ENCODE peak calls at places on chromosomes 13 and 19, in seven cellular contexts. D is H1, R is K562, Q is GM12878, B is SK-N-SH, Y is HCT116, J is HepG2. I is an unnamed sample.
A peak's percentile ranks its signal among the peaks of the same experiment; 100 is the strongest.

GRCh38 chr19:6056801-6057650 is 53.3 kb downstream of the RFX2 start:
- DNase-seq in Y (no peak), R (peak; percentile 50), Q (no peak), J (peak; percentile 77), D (no peak), B (no peak), I (no peak)

GRCh38 chr13:31885994-31886393 is 145.6 kb upstream of the FRY start:
- DNase-seq in Q (no peak), D (no peak), J (no peak), B (peak; percentile 29), Y (no peak), R (no peak), I (no peak)

GRCh38 chr19:57949702-57950101 is 2.2 kb upstream of the ZNF256 start:
- DNase-seq in D (no peak), Q (no peak), Y (no peak), J (no peak), R (no peak), B (no peak), I (no peak)

GRCh38 chr13:112179995-112180394 is 113.0 kb downstream of the SOX1 start:
- DNase-seq in Q (no peak), J (no peak), D (no peak), B (no peak), R (no peak), Y (no peak), I (no peak)

GRCh38 chr19:19677579-19677978 is 8.9 kb downstream of the ZNF101 start:
- DNase-seq in Q (no peak), B (no peak), R (no peak), J (no peak), Y (no peak), D (no peak), I (no peak)

GRCh38 chr13:93559718-93560117 is 333.1 kb downstream of the GPC6 start:
- DNase-seq in R (no peak), Y (no peak), D (no peak), Q (no peak), B (no peak), J (no peak), I (no peak)

GRCh38 chr19:11096210-11096841 is 7.1 kb downstream of the LDLR start:
- DNase-seq in Q (peak; percentile 48), D (no peak), J (no peak), R (no peak), B (no peak), Y (no peak), I (no peak)

GRCh38 chr13:72651196-72651595 is 76.2 kb downstream of the MZT1 start:
- DNase-seq in D (no peak), B (peak; percentile 32), Y (peak; percentile 31), R (no peak), J (peak; percentile 17), Q (no peak), I (peak; percentile 36)

GRCh38 chr13:98365291-98365690 is 188.2 kb upstream of the RNF113B start:
- DNase-seq in B (no peak), D (no peak), Q (no peak), R (no peak), J (no peak), Y (no peak), I (no peak)

GRCh38 chr13:21744149-21744548 is 73.3 kb downstream of the FGF9 start:
- DNase-seq in Q (no peak), J (no peak), B (no peak), Y (no peak), R (no peak), D (no peak), I (no peak)

GRCh38 chr19:5749505-5749904 is 29.1 kb downstream of the CATSPERD start:
- DNase-seq in Y (no peak), D (no peak), B (no peak), J (no peak), R (no peak), Q (no peak), I (no peak)

GRCh38 chr13:48192536-48192935 is 40.5 kb upstream of the ITM2B start:
- DNase-seq in Y (no peak), J (no peak), D (no peak), B (no peak), R (no peak), Q (no peak), I (no peak)

GRCh38 chr19:38596057-38596981 is 21.4 kb downstream of the MAP4K1 start:
- DNase-seq in B (peak; percentile 88), D (peak; percentile 100), R (peak; percentile 95), Q (no peak), J (peak; percentile 20), Y (peak; percentile 71), I (peak; percentile 93)

GRCh38 chr13:47000166-47000565 is 103.3 kb upstream of the HTR2A start:
- DNase-seq in Q (no peak), J (no peak), R (no peak), B (no peak), D (no peak), Y (no peak), I (no peak)

GRCh38 chr13:83882626-83882959 is 319 bp upstream of the SLITRK1 start:
- DNase-seq in R (no peak), D (no peak), J (no peak), B (no peak), Y (no peak), Q (no peak), I (no peak)

GRCh38 chr13:29676535-29676934 is 81.0 kb upstream of the SLC7A1 start:
- DNase-seq in Q (no peak), B (no peak), D (no peak), Y (no peak), R (no peak), J (no peak), I (no peak)

GRCh38 chr13:69319659-69320058 is 788.0 kb upstream of the ATXN8OS start:
- DNase-seq in B (no peak), Y (no peak), J (no peak), D (no peak), Q (no peak), R (no peak), I (no peak)

DNA sequence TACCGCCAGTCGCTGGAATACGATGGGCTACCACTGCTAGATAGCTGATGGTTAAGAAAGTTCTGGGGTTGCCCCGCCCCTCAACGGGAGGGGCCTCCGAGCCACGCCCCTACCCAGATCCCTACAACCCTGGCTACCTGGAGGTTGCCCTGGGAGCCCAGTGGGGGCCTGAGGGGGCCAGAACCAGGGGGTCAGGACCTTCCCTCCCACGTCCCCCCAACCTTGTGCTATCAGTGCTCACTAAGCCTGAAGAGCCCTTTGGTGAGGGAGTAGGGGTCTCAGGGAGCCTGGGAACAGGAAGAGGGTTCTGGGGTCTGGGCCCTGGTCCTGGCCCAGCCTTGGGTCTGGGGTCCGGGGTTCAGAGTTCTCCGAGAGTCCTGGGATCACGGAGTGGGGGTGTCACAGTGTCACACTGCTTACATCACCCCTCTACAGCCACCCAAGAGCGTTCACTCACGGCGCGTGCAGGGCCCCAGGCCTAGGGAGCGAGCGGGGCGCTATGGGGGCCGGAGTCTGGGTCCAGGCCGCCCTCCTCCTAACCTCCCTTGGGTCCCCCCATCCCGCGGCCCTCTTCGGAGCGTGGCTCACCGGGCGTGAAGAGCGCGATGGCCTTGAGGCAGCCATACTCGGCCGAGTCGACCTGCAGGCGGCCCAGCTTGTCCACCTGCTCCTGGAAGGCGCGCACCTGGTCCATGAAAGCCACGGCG is 9.0 kb downstream of the OCEL1 start:
- DNase-seq in D (peak; percentile 90), Q (no peak), B (peak; percentile 86), Y (no peak), J (no peak), R (peak; percentile 90), I (no peak)
- TF ChIP-seq JUND in D (no peak), Q (no peak), B (no peak), Y (no peak), J (no peak), R (no peak), I (no peak)

DNA sequence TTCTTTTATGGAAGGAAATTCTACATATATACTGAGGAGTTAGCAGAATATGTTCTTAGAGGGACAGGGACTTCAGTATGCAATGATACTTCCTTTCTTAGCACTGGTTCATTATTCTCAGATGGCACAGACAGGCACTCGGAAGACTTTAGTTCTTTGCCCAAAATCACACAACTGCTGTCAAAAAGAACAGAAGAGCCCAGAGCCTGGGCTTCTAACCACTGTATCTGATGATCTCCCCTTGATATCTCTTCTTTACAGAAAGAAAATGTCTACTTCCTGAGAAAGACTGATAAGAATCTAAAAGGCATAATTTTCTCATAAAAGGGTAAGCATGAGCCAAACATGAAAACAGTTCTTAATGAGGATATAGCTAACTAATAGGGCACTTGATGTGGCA is 2034.2 kb upstream of the PRR20A start:
- DNase-seq in B (no peak), J (no peak), D (no peak), Q (no peak), Y (no peak), R (no peak), I (no peak)
- TF ChIP-seq JUND in B (no peak), J (no peak), D (no peak), Q (no peak), Y (no peak), R (no peak), I (no peak)

GRCh38 chr19:397941-398706 is 10.8 kb downstream of the C2CD4C start:
- DNase-seq in R (no peak), D (no peak), J (no peak), Y (no peak), B (no peak), Q (no peak), I (no peak)

GRCh38 chr19:397321-397720 is 11.6 kb downstream of the C2CD4C start:
- DNase-seq in B (no peak), R (no peak), Q (no peak), Y (no peak), D (no peak), J (no peak), I (no peak)

GRCh38 chr19:400976-401835 is 7.7 kb downstream of the C2CD4C start:
- DNase-seq in Q (no peak), Y (no peak), J (no peak), B (no peak), R (no peak), D (peak; percentile 41), I (no peak)

GRCh38 chr19:399370-399769 is 9.6 kb downstream of the C2CD4C start:
- DNase-seq in J (no peak), Q (no peak), D (no peak), Y (no peak), R (no peak), B (no peak), I (no peak)

DNA sequence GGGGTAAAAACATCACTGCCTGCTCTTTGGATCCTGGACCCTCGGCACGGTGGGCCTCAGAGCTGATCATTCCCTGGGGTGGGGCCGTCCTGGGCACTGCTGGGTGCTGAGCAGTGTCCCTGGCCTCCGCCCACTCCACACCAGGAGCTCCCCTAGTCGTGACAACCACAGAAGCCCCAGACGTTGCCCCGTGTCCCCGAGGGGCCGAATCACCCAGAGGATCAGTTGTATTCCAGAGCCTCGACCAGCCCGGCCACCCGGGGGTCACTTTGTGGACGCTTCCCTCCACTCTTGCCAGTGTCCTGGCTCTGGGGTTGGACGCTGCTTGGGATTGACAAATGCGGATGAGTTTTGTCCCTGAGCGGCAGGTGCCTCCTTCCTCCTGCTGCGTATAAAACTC is 10.2 kb downstream of the C2CD4C start:
- DNase-seq in B (no peak), J (no peak), Q (no peak), Y (no peak), R (no peak), D (no peak), I (no peak)
- TF ChIP-seq JUND in B (no peak), J (no peak), Q (no peak), Y (no peak), R (no peak), D (no peak), I (no peak)

DNA sequence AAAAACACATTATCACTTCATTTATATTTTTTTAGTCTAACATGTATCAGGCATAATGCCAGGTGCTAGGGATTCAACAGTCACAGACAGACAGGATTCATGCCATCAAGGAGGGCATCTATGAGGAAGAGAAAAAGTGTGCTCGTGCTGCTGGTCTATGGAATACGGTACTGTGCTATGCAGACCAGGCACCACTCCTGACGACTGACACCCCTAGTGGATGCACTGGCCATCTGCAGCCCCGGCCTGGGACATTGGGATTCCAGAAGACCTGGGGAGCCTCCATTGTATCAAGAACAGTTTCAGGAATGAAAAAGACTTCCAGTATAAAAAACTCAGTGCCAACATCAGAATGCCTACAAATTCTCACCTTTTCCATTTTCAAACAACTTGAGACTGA is 94.0 kb downstream of the KLF12 start:
- DNase-seq in D (peak; percentile 81), J (peak; percentile 49), R (peak; percentile 14), B (peak; percentile 55), Y (peak; percentile 49), Q (no peak), I (peak; percentile 13)
- TF ChIP-seq JUND in D (no peak), J (no peak), R (no peak), B (no peak), Y (no peak), Q (no peak), I (no peak)

I was measured in T47D.